ENCODE peak calls at places on chromosomes 3 and 15, in five cellular contexts. One of them, this sample, is unnamed.

GRCh38 chr15:93566777-93567176 is 477.8 kb upstream of the RGMA start:
- DNase-seq in transverse colon: no peak
- DNase-seq in spleen: no peak
- DNase-seq in GM12878: no peak
- DNase-seq in HCT116: no peak
- DNase-seq in this sample: no peak

GRCh38 chr3:111548060-111548459 is 6.1 kb downstream of the CD96 start:
- DNase-seq in transverse colon: no peak
- DNase-seq in spleen: no peak
- DNase-seq in GM12878: no peak
- DNase-seq in HCT116: no peak
- DNase-seq in this sample: no peak

GRCh38 chr15:76336254-76337046 is at the start of gene ISL2:
- DNase-seq in transverse colon: peak; percentile 85
- DNase-seq in spleen: peak; percentile 91
- DNase-seq in GM12878: peak; percentile 61
- DNase-seq in HCT116: peak; percentile 94
- DNase-seq in this sample: peak; percentile 97

GRCh38 chr3:126859415-126860246 is 123.3 kb upstream of the PLXNA1 start:
- DNase-seq in transverse colon: no peak
- DNase-seq in spleen: no peak
- DNase-seq in GM12878: no peak
- DNase-seq in HCT116: no peak
- DNase-seq in this sample: peak; percentile 21

GRCh38 chr3:124034016-124034808 is 42.3 kb upstream of the ROPN1 start:
- DNase-seq in transverse colon: peak; percentile 24
- DNase-seq in spleen: peak; percentile 78
- DNase-seq in GM12878: no peak
- DNase-seq in HCT116: no peak
- DNase-seq in this sample: no peak

GRCh38 chr15:91491131-91491950 is 362.2 kb upstream of the SLCO3A1 start:
- DNase-seq in transverse colon: no peak
- DNase-seq in spleen: no peak
- DNase-seq in GM12878: no peak
- DNase-seq in HCT116: no peak
- DNase-seq in this sample: no peak

GRCh38 chr3:146421814-146422748 is 47.3 kb downstream of the PLSCR2 start:
- DNase-seq in transverse colon: no peak
- DNase-seq in spleen: no peak
- DNase-seq in GM12878: no peak
- DNase-seq in HCT116: no peak
- DNase-seq in this sample: no peak

GRCh38 chr3:64221564-64222257 is 3.6 kb downstream of the PRICKLE2 start:
- DNase-seq in transverse colon: no peak
- DNase-seq in spleen: no peak
- DNase-seq in GM12878: no peak
- DNase-seq in HCT116: no peak
- DNase-seq in this sample: no peak

GRCh38 chr3:117193390-117193789 is 483.8 kb downstream of the TUSC7 start:
- DNase-seq in transverse colon: no peak
- DNase-seq in spleen: no peak
- DNase-seq in GM12878: no peak
- DNase-seq in HCT116: no peak
- DNase-seq in this sample: no peak

GRCh38 chr3:36493051-36493450 is 112.7 kb downstream of the STAC start:
- DNase-seq in transverse colon: no peak
- DNase-seq in spleen: no peak
- DNase-seq in GM12878: no peak
- DNase-seq in HCT116: no peak
- DNase-seq in this sample: no peak

GRCh38 chr3:130658666-130659065 is 88.0 kb downstream of the PIK3R4 start:
- DNase-seq in transverse colon: no peak
- DNase-seq in spleen: no peak
- DNase-seq in GM12878: no peak
- DNase-seq in HCT116: no peak
- DNase-seq in this sample: no peak

GRCh38 chr15:35991386-35991785 is 445.4 kb upstream of the DPH6 start:
- DNase-seq in transverse colon: peak; percentile 8
- DNase-seq in spleen: no peak
- DNase-seq in GM12878: no peak
- DNase-seq in HCT116: no peak
- DNase-seq in this sample: no peak

GRCh38 chr3:123116116-123116515 is 49.3 kb downstream of the PDIA5 start:
- DNase-seq in transverse colon: no peak
- DNase-seq in spleen: peak; percentile 67
- DNase-seq in GM12878: no peak
- DNase-seq in HCT116: no peak
- DNase-seq in this sample: peak; percentile 56

GRCh38 chr3:60147249-60147648 is 1097.4 kb upstream of the CFAP20DC start:
- DNase-seq in transverse colon: no peak
- DNase-seq in spleen: no peak
- DNase-seq in GM12878: no peak
- DNase-seq in HCT116: no peak
- DNase-seq in this sample: no peak

GRCh38 chr3:186095584-186096061 is 13.3 kb downstream of the ETV5 start:
- DNase-seq in transverse colon: no peak
- DNase-seq in spleen: no peak
- DNase-seq in GM12878: no peak
- DNase-seq in HCT116: no peak
- DNase-seq in this sample: no peak

GRCh38 chr15:62122249-62122648 is 42.8 kb downstream of the C2CD4B start:
- DNase-seq in transverse colon: no peak
- DNase-seq in spleen: no peak
- DNase-seq in GM12878: no peak
- DNase-seq in HCT116: no peak
- DNase-seq in this sample: no peak

GRCh38 chr3:13078158-13078905 is 5.1 kb upstream of the IQSEC1 start:
- DNase-seq in transverse colon: no peak
- DNase-seq in spleen: no peak
- DNase-seq in GM12878: no peak
- DNase-seq in HCT116: no peak
- DNase-seq in this sample: no peak

GRCh38 chr15:82312611-82313349 is 36.5 kb downstream of the GOLGA6L10 start:
- DNase-seq in transverse colon: no peak
- DNase-seq in spleen: peak; percentile 29
- DNase-seq in GM12878: no peak
- DNase-seq in HCT116: no peak
- DNase-seq in this sample: peak; percentile 50

GRCh38 chr3:2978977-2979732 is 131.0 kb downstream of the IL5RA start:
- DNase-seq in transverse colon: no peak
- DNase-seq in spleen: no peak
- DNase-seq in GM12878: no peak
- DNase-seq in HCT116: no peak
- DNase-seq in this sample: no peak

GRCh38 chr3:158384019-158384418 is 187.0 kb upstream of the MLF1 start:
- DNase-seq in transverse colon: no peak
- DNase-seq in spleen: no peak
- DNase-seq in GM12878: no peak
- DNase-seq in HCT116: no peak
- DNase-seq in this sample: no peak

GRCh38 chr3:78908236-78908635 is 859.6 kb downstream of the ROBO1 start:
- DNase-seq in transverse colon: no peak
- DNase-seq in spleen: no peak
- DNase-seq in GM12878: no peak
- DNase-seq in HCT116: no peak
- DNase-seq in this sample: no peak

GRCh38 chr15:33561967-33562366 is 251.2 kb downstream of the RYR3 start:
- DNase-seq in transverse colon: no peak
- DNase-seq in spleen: no peak
- DNase-seq in GM12878: no peak
- DNase-seq in HCT116: no peak
- DNase-seq in this sample: no peak

GRCh38 chr3:62131620-62132019 is 241.7 kb downstream of the FEZF2 start:
- DNase-seq in transverse colon: no peak
- DNase-seq in spleen: no peak
- DNase-seq in GM12878: no peak
- DNase-seq in HCT116: peak; percentile 2
- DNase-seq in this sample: no peak

GRCh38 chr15:79922512-79923067 is 25.8 kb upstream of the MTHFS start:
- DNase-seq in transverse colon: no peak
- DNase-seq in spleen: no peak
- DNase-seq in GM12878: no peak
- DNase-seq in HCT116: no peak
- DNase-seq in this sample: no peak

GRCh38 chr3:126620743-126621142 is 34.2 kb downstream of the TXNRD3 start:
- DNase-seq in transverse colon: no peak
- DNase-seq in spleen: no peak
- DNase-seq in GM12878: no peak
- DNase-seq in HCT116: no peak
- DNase-seq in this sample: no peak

GRCh38 chr3:17730318-17730967 is 12.0 kb downstream of the TBC1D5 start:
- DNase-seq in transverse colon: peak; percentile 50
- DNase-seq in spleen: no peak
- DNase-seq in GM12878: no peak
- DNase-seq in HCT116: peak; percentile 53
- DNase-seq in this sample: no peak

GRCh38 chr3:13605555-13605954 is 56.6 kb downstream of the FBLN2 start:
- DNase-seq in transverse colon: no peak
- DNase-seq in spleen: peak; percentile 14
- DNase-seq in GM12878: no peak
- DNase-seq in HCT116: no peak
- DNase-seq in this sample: peak; percentile 42

GRCh38 chr3:84891851-84892250 is 66.9 kb upstream of the CADM2 start:
- DNase-seq in transverse colon: no peak
- DNase-seq in spleen: no peak
- DNase-seq in GM12878: no peak
- DNase-seq in HCT116: no peak
- DNase-seq in this sample: no peak

GRCh38 chr15:38886315-38887163 is 321.9 kb upstream of the RASGRP1 start:
- DNase-seq in transverse colon: no peak
- DNase-seq in spleen: no peak
- DNase-seq in GM12878: no peak
- DNase-seq in HCT116: no peak
- DNase-seq in this sample: no peak

GRCh38 chr3:136465296-136465695 is 215.2 kb downstream of the PCCB start:
- DNase-seq in transverse colon: no peak
- DNase-seq in spleen: no peak
- DNase-seq in GM12878: no peak
- DNase-seq in HCT116: no peak
- DNase-seq in this sample: no peak

GRCh38 chr3:67357610-67358458 is 296.6 kb downstream of the SUCLG2 start:
- DNase-seq in transverse colon: no peak
- DNase-seq in spleen: no peak
- DNase-seq in GM12878: no peak
- DNase-seq in HCT116: peak; percentile 59
- DNase-seq in this sample: peak; percentile 33

GRCh38 chr3:108153451-108153981 is 62.7 kb upstream of the CD47 start:
- DNase-seq in transverse colon: peak; percentile 66
- DNase-seq in spleen: no peak
- DNase-seq in GM12878: no peak
- DNase-seq in HCT116: peak; percentile 62
- DNase-seq in this sample: no peak

GRCh38 chr3:41216422-41216821 is 17.1 kb downstream of the CTNNB1 start:
- DNase-seq in transverse colon: no peak
- DNase-seq in spleen: no peak
- DNase-seq in GM12878: no peak
- DNase-seq in HCT116: no peak
- DNase-seq in this sample: no peak

GRCh38 chr15:24848050-24848449 is 106.7 kb upstream of the SNRPN start:
- DNase-seq in transverse colon: no peak
- DNase-seq in spleen: no peak
- DNase-seq in GM12878: no peak
- DNase-seq in HCT116: no peak
- DNase-seq in this sample: peak; percentile 66

GRCh38 chr3:31653464-31653863 is 120.7 kb downstream of the STT3B start:
- DNase-seq in transverse colon: no peak
- DNase-seq in spleen: no peak
- DNase-seq in GM12878: no peak
- DNase-seq in HCT116: no peak
- DNase-seq in this sample: no peak
- H3K9me3 ChIP-seq in transverse colon: peaks cover 65% of the 10 kb centered on the region
- H3K9me3 ChIP-seq in spleen: peaks cover 97% of the 10 kb centered on the region
- H3K9me3 ChIP-seq in GM12878: peaks cover 9% of the 10 kb centered on the region
- H3K9me3 ChIP-seq in HCT116: peaks cover 17% of the 10 kb centered on the region
- H3K9me3 ChIP-seq in this sample: peaks cover 36% of the 10 kb centered on the region

DNA sequence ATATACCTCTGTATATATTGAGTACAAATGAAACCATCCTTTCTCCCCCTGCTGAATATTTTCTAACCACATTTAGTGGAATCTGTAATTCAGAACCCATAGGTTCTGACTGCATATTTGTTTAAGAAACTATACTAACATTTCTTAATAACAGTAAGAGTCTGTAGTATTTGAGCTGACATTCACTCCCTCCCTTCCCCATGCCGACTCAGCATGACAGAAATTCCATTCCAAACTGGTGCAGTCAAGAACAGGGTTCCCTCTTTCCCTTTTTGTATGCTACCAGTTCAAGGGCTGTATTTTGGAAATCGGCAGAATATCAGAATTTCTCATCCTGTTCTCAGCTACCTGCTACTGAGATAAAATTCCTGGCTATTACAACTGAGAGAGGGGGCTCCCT is 796.6 kb upstream of the DPPA4 start:
- DNase-seq in transverse colon: no peak
- DNase-seq in spleen: no peak
- DNase-seq in GM12878: no peak
- DNase-seq in HCT116: no peak
- DNase-seq in this sample: no peak
- TF ChIP-seq POLR2A in transverse colon: no peak
- TF ChIP-seq POLR2A in spleen: no peak
- TF ChIP-seq POLR2A in GM12878: no peak
- TF ChIP-seq POLR2A in HCT116: no peak
- TF ChIP-seq POLR2A in this sample: no peak

GRCh38 chr3:155078959-155079794 is 942 bp upstream of the MME start:
- DNase-seq in transverse colon: no peak
- DNase-seq in spleen: no peak
- DNase-seq in GM12878: no peak
- DNase-seq in HCT116: no peak
- DNase-seq in this sample: no peak

GRCh38 chr3:155080692-155081091 is 573 bp downstream of the MME start:
- DNase-seq in transverse colon: no peak
- DNase-seq in spleen: no peak
- DNase-seq in GM12878: no peak
- DNase-seq in HCT116: no peak
- DNase-seq in this sample: no peak

GRCh38 chr3:155076888-155077287 is 3.2 kb upstream of the MME start:
- DNase-seq in transverse colon: no peak
- DNase-seq in spleen: no peak
- DNase-seq in GM12878: no peak
- DNase-seq in HCT116: no peak
- DNase-seq in this sample: no peak

GRCh38 chr3:155083313-155083905 is 3.3 kb downstream of the MME start:
- DNase-seq in transverse colon: no peak
- DNase-seq in spleen: no peak
- DNase-seq in GM12878: no peak
- DNase-seq in HCT116: no peak
- DNase-seq in this sample: no peak

GRCh38 chr3:155079795-155080546 is at the start of gene MME:
- DNase-seq in transverse colon: peak; percentile 18
- DNase-seq in spleen: peak; percentile 87
- DNase-seq in GM12878: no peak
- DNase-seq in HCT116: no peak
- DNase-seq in this sample: no peak
- TF ChIP-seq POLR2AphosphoS5 in transverse colon: no peak
- TF ChIP-seq POLR2AphosphoS5 in spleen: no peak
- TF ChIP-seq POLR2AphosphoS5 in GM12878: no peak
- TF ChIP-seq POLR2AphosphoS5 in HCT116: no peak
- TF ChIP-seq POLR2AphosphoS5 in this sample: no peak

GRCh38 chr15:87268675-87269074 is 987.9 kb downstream of the NTRK3 start:
- DNase-seq in transverse colon: no peak
- DNase-seq in spleen: no peak
- DNase-seq in GM12878: no peak
- DNase-seq in HCT116: no peak
- DNase-seq in this sample: no peak
- H3K9me3 ChIP-seq in transverse colon: peaks cover 3% of the 10 kb centered on the region
- H3K9me3 ChIP-seq in spleen: no peaks in the 10 kb centered on the region
- H3K9me3 ChIP-seq in GM12878: no peaks in the 10 kb centered on the region
- H3K9me3 ChIP-seq in HCT116: peaks cover 12% of the 10 kb centered on the region
- H3K9me3 ChIP-seq in this sample: no peaks in the 10 kb centered on the region